ENCODE peak calls at places on chromosome 9, in seven cellular contexts. W is sigmoid colon, H is SK-N-DZ, Z is KG1, P is GM23248, O is HS-5, T is HEK293T. J is an unnamed sample.

GRCh38 chr9:468766-469496 is 254.3 kb downstream of the DOCK8 start:
- DNase-seq in W (no peak), H (no peak), Z (no peak), P (no peak), O (no peak), T (no peak), J (no peak)

GRCh38 chr9:116795859-116796258 is 108.8 kb downstream of the TRIM32 start:
- DNase-seq in W (no peak), H (no peak), Z (no peak), P (no peak), O (no peak), T (no peak), J (no peak)

GRCh38 chr9:35716236-35716635 is 15.8 kb downstream of the TLN1 start:
- DNase-seq in W (peak; percentile 74), H (no peak), Z (no peak), P (peak; percentile 34), O (no peak), T (no peak), J (no peak)

GRCh38 chr9:33263936-33264472 is 504 bp downstream of the BAG1 start:
- DNase-seq in W (peak; percentile 83), H (peak; percentile 39), Z (peak; percentile 59), P (peak; percentile 51), O (no peak), T (peak; percentile 35), J (peak; percentile 70)

GRCh38 chr9:128593856-128594255 is 41.5 kb downstream of the SPTAN1 start:
- DNase-seq in W (no peak), H (no peak), Z (no peak), P (no peak), O (no peak), T (no peak), J (no peak)

GRCh38 chr9:127557998-127558546 is 54.0 kb upstream of the STXBP1 start:
- DNase-seq in W (no peak), H (no peak), Z (no peak), P (no peak), O (no peak), T (no peak), J (peak; percentile 34)

GRCh38 chr9:99184427-99185327 is 37.1 kb downstream of the ALG2 start:
- DNase-seq in W (peak; percentile 93), H (peak; percentile 91), Z (peak; percentile 70), P (peak; percentile 90), O (peak; percentile 86), T (peak; percentile 81), J (no peak)

GRCh38 chr9:34580358-34580757 is 9.2 kb downstream of the CNTFR start:
- DNase-seq in W (no peak), H (no peak), Z (no peak), P (no peak), O (no peak), T (no peak), J (no peak)

GRCh38 chr9:684950-685340 is 156.6 kb upstream of the DMRT1 start:
- DNase-seq in W (no peak), H (no peak), Z (no peak), P (peak; percentile 92), O (peak; percentile 92), T (no peak), J (no peak)

GRCh38 chr9:34233691-34234090 is 54.8 kb downstream of the UBAP1 start:
- DNase-seq in W (no peak), H (no peak), Z (no peak), P (peak; percentile 74), O (no peak), T (no peak), J (no peak)

GRCh38 chr9:15147471-15147870 is 159.5 kb downstream of the TTC39B start:
- DNase-seq in W (no peak), H (no peak), Z (no peak), P (peak; percentile 56), O (no peak), T (no peak), J (no peak)

GRCh38 chr9:69861011-69861410 is 40.4 kb downstream of the CFAP95 start:
- DNase-seq in W (no peak), H (no peak), Z (no peak), P (no peak), O (no peak), T (no peak), J (no peak)

GRCh38 chr9:135945969-135946368 is 15.2 kb downstream of the UBAC1 start:
- DNase-seq in W (no peak), H (no peak), Z (no peak), P (no peak), O (no peak), T (no peak), J (peak; percentile 53)

GRCh38 chr9:72324974-72325373 is 40.0 kb downstream of the ZFAND5 start:
- DNase-seq in W (no peak), H (no peak), Z (no peak), P (no peak), O (no peak), T (no peak), J (no peak)

GRCh38 chr9:82284758-82285157 is 296.2 kb downstream of the SPATA31D1 start:
- DNase-seq in W (no peak), H (no peak), Z (no peak), P (no peak), O (no peak), T (no peak), J (no peak)

GRCh38 chr9:38337706-38338264 is 54.7 kb upstream of the ALDH1B1 start:
- DNase-seq in W (peak; percentile 53), H (no peak), Z (no peak), P (no peak), O (no peak), T (no peak), J (no peak)

GRCh38 chr9:21906878-21907277 is 87.3 kb downstream of the CDKN2A start:
- DNase-seq in W (no peak), H (no peak), Z (no peak), P (peak; percentile 7), O (no peak), T (no peak), J (no peak)

GRCh38 chr9:77647659-77648457 is at the start of gene GNA14:
- DNase-seq in W (peak; percentile 71), H (no peak), Z (no peak), P (peak; percentile 39), O (no peak), T (no peak), J (no peak)

J was measured in RWPE2.